ENCODE peak calls at places on chromosomes 4 and X, in eight cellular contexts. F, J, A, D, Y, O, P and S are unnamed samples.

GRCh38 chr4:166994686-166995085 is 239.6 kb downstream of the SPOCK3 start:
- DNase-seq in D (no peak), O (no peak), A (no peak), J (no peak), F (no peak), P (no peak), Y (no peak), S (no peak)

GRCh38 chr4:47374477-47374876 is 89.0 kb downstream of the COMMD8 start:
- DNase-seq in O (peak; percentile 32), J (no peak), A (no peak), Y (no peak), P (no peak), F (no peak), D (peak; percentile 48), S (no peak)

GRCh38 chr4:161178310-161178709 is 985.5 kb downstream of the FSTL5 start:
- DNase-seq in A (no peak), D (no peak), O (no peak), F (no peak), P (no peak), Y (no peak), J (no peak), S (no peak)

GRCh38 chrX:38803286-38803608 is 2.0 kb downstream of the MID1IP1 start:
- DNase-seq in A (no peak), D (no peak), O (no peak), J (no peak), F (no peak), P (no peak), Y (no peak), S (no peak)

GRCh38 chr4:57159866-57160265 is 49.7 kb upstream of the IGFBP7 start:
- DNase-seq in D (no peak), P (no peak), F (no peak), J (no peak), O (no peak), Y (no peak), A (no peak), S (no peak)

GRCh38 chrX:23434356-23434884 is 99.8 kb downstream of the PTCHD1 start:
- DNase-seq in O (no peak), J (no peak), A (peak; percentile 87), F (no peak), P (no peak), D (peak; percentile 57), Y (peak; percentile 2), S (peak; percentile 70)

GRCh38 chr4:144174401-144175067 is 34.0 kb upstream of the GYPA start:
- DNase-seq in D (peak; percentile 62), A (no peak), Y (no peak), J (no peak), F (no peak), O (peak; percentile 32), P (no peak), S (no peak)

GRCh38 chr4:185868983-185869938 is 57.3 kb upstream of the SORBS2 start:
- DNase-seq in J (no peak), D (no peak), O (no peak), P (no peak), A (no peak), Y (no peak), F (no peak), S (no peak)

GRCh38 chrX:13934731-13935130 is 95.0 kb downstream of the GEMIN8 start:
- DNase-seq in A (no peak), D (no peak), P (no peak), F (no peak), O (no peak), Y (no peak), J (no peak), S (no peak)

GRCh38 chr4:8745036-8745827 is 126.4 kb downstream of the HMX1 start:
- DNase-seq in F (no peak), P (no peak), D (no peak), O (no peak), Y (no peak), A (no peak), J (no peak), S (peak; percentile 20)

GRCh38 chrX:73944582-73944947 is 359.4 kb upstream of the ZCCHC13 start:
- DNase-seq in A (no peak), P (no peak), F (no peak), Y (no peak), J (no peak), O (no peak), D (no peak), S (no peak)

GRCh38 chr4:158050942-158051341 is 121.9 kb downstream of the GASK1B start:
- DNase-seq in F (no peak), A (no peak), D (no peak), O (no peak), P (no peak), J (no peak), Y (no peak), S (no peak)

GRCh38 chr4:157172011-157172410 is 48.5 kb upstream of the GRIA2 start:
- DNase-seq in P (no peak), O (no peak), Y (no peak), F (no peak), J (no peak), D (no peak), A (no peak), S (no peak)

GRCh38 chr4:122920473-122920872 is 1.9 kb downstream of the NUDT6 start:
- DNase-seq in D (no peak), Y (no peak), A (no peak), P (no peak), O (no peak), F (no peak), J (no peak), S (no peak)

GRCh38 chrX:101291204-101291603 is at the start of gene TAF7L:
- DNase-seq in Y (no peak), A (no peak), P (no peak), J (no peak), F (no peak), O (no peak), D (no peak), S (no peak)